ENCODE peak calls at places on chromosomes 7 and 10, in five cellular contexts. K is psoas muscle, D is PC-3, O is transverse colon, Z is mammary epithelial cell. U is an unnamed sample. For H3K4me1, the result is how much of the 10 kb centered on the place peaks cover.

GRCh38 chr10:48667960-48668541 is 16.6 kb upstream of the WDFY4 start:
- DNase-seq in K (no peak), D (no peak), O (peak), Z (no peak), U (no peak)

GRCh38 chr10:80137031-80137712 is 4.6 kb downstream of the PLAC9 start:
- DNase-seq in K (peak), D (no peak), O (no peak), Z (no peak), U (no peak)

GRCh38 chr10:88226891-88227290 is 356.2 kb downstream of the RNLS start:
- DNase-seq in K (no peak), D (no peak), O (no peak), Z (no peak), U (peak)

GRCh38 chr7:26937956-26938623 is 73.7 kb upstream of the SKAP2 start:
- DNase-seq in K (no peak), D (peak), O (no peak), Z (no peak), U (no peak)

GRCh38 chr7:11343818-11344413 is 370.2 kb downstream of the PHF14 start:
- DNase-seq in K (no peak), D (peak), O (no peak), Z (peak), U (peak)

GRCh38 chr7:26620352-26620751 is 244.0 kb downstream of the SKAP2 start:
- DNase-seq in K (no peak), D (peak), O (no peak), Z (no peak), U (no peak)

GRCh38 chr7:142722289-142722794 is 26.9 kb upstream of the PRSS1 start:
- DNase-seq in K (no peak), D (no peak), O (no peak), Z (no peak), U (no peak)

GRCh38 chr7:78284945-78285344 is 486.4 kb downstream of the PHTF2 start:
- DNase-seq in K (no peak), D (no peak), O (no peak), Z (no peak), U (peak)

GRCh38 chr10:927131-927530 is 4.4 kb downstream of the LARP4B start:
- DNase-seq in K (no peak), D (no peak), O (no peak), Z (no peak), U (no peak)

GRCh38 chr10:924524-924859 is 7.0 kb downstream of the LARP4B start:
- DNase-seq in K (no peak), D (no peak), O (no peak), Z (no peak), U (no peak)

GRCh38 chr10:923844-924523 is 7.5 kb downstream of the LARP4B start:
- DNase-seq in K (no peak), D (no peak), O (no peak), Z (no peak), U (no peak)

GRCh38 chr10:929965-930364 is 1.5 kb downstream of the LARP4B start:
- DNase-seq in K (no peak), D (no peak), O (no peak), Z (no peak), U (no peak)

GRCh38 chr10:926075-926698 is 5.3 kb downstream of the LARP4B start:
- DNase-seq in K (no peak), D (no peak), O (peak), Z (no peak), U (no peak)
- H3K4me1 ChIP-seq in K (half or more), D (under half), O (half or more), Z (under half), U (under half)

DNA sequence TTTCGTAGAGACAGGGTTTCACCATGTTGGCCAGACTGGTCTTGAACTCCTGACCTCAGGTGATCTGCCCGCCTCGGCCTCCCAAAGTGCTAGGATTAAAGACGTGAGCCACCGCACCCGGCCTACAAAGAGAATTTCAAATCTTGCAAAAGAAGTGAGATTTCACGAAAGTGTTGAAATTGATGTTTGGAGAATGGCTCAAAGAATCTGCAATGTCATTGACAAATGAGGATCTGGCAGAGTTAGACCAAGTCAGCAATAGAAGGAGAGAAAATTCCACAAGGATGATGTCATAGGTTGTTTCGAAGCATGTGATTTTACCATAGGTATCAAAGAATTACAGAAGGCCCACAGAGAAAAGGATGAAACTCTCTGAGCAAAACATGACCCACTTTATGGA is 71.7 kb downstream of the LYZL2 start:
- DNase-seq in K (no peak), D (peak), O (no peak), Z (peak), U (peak)
- TF ChIP-seq CTCF in K (no peak), D (no peak), O (no peak), Z (no peak), U (no peak)

GRCh38 chr7:74483402-74484336 is 30.0 kb downstream of the GTF2IRD1 start:
- DNase-seq in K (no peak), D (peak), O (no peak), Z (peak), U (peak)
- H3K4me1 ChIP-seq in K (half or more), D (under half), O (under half), Z (half or more), U (under half)

GRCh38 chr10:118978998-118979350 is 50.5 kb upstream of the NANOS1 start:
- DNase-seq in K (no peak), D (no peak), O (no peak), Z (no peak), U (no peak)

GRCh38 chr10:118977022-118977599 is 52.4 kb upstream of the NANOS1 start:
- DNase-seq in K (no peak), D (no peak), O (no peak), Z (no peak), U (no peak)

GRCh38 chr10:118979661-118980060 is 49.9 kb upstream of the NANOS1 start:
- DNase-seq in K (no peak), D (no peak), O (no peak), Z (no peak), U (no peak)

GRCh38 chr10:118978316-118978997 is 51.1 kb upstream of the NANOS1 start:
- DNase-seq in K (no peak), D (no peak), O (no peak), Z (no peak), U (no peak)

GRCh38 chr10:118977864-118978263 is 51.6 kb upstream of the NANOS1 start:
- DNase-seq in K (no peak), D (no peak), O (no peak), Z (no peak), U (no peak)
- TF ChIP-seq CTCF in K (no peak), D (no peak), O (no peak), Z (no peak), U (no peak)